ENCODE peak calls at places on chromosomes 3 and 15, in ten cellular contexts. J, X, R, B, E, N, Z, G, T and U are unnamed samples.

GRCh38 chr3:169812844-169813677 is at the start of the genes LRRC34 and LRRIQ4:
- DNase-seq in J (peak; percentile 61), X (no peak), R (peak; percentile 90), B (peak; percentile 79), E (peak; percentile 84), N (peak; percentile 35), Z (peak; percentile 74), G (peak; percentile 39), T (no peak), U (peak; percentile 58)

GRCh38 chr15:101099183-101099582 is 152.7 kb downstream of the CHSY1 start:
- DNase-seq in J (no peak), X (no peak), R (no peak), B (no peak), E (no peak), N (no peak), Z (no peak), G (no peak), T (no peak), U (no peak)

GRCh38 chr15:72786244-72786641 is 2.7 kb upstream of the ADPGK start:
- DNase-seq in J (no peak), X (no peak), R (no peak), B (no peak), E (no peak), N (no peak), Z (no peak), G (no peak), T (no peak), U (no peak)

GRCh38 chr3:154981201-154981600 is 98.9 kb upstream of the MME start:
- DNase-seq in J (no peak), X (no peak), R (no peak), B (no peak), E (no peak), N (no peak), Z (no peak), G (no peak), T (no peak), U (no peak)

GRCh38 chr15:64333516-64333915 is 22.5 kb downstream of the CSNK1G1 start:
- DNase-seq in J (no peak), X (no peak), R (no peak), B (no peak), E (no peak), N (no peak), Z (no peak), G (no peak), T (peak; percentile 17), U (no peak)

GRCh38 chr15:56524915-56525314 is 60.0 kb upstream of the MNS1 start:
- DNase-seq in J (no peak), X (no peak), R (no peak), B (no peak), E (no peak), N (no peak), Z (no peak), G (no peak), T (no peak), U (no peak)

GRCh38 chr3:156818890-156819289 is 7.3 kb upstream of the LEKR1 start:
- DNase-seq in J (no peak), X (no peak), R (no peak), B (no peak), E (no peak), N (no peak), Z (no peak), G (no peak), T (no peak), U (no peak)

GRCh38 chr15:32834156-32834555 is 116.4 kb downstream of the GREM1 start:
- DNase-seq in J (no peak), X (no peak), R (no peak), B (no peak), E (no peak), N (no peak), Z (no peak), G (no peak), T (peak; percentile 58), U (no peak)

GRCh38 chr3:182812123-182812522 is 18.8 kb downstream of the ATP11B start:
- DNase-seq in J (no peak), X (no peak), R (no peak), B (no peak), E (no peak), N (no peak), Z (no peak), G (no peak), T (peak; percentile 69), U (no peak)

GRCh38 chr3:140420621-140421357 is 257.1 kb upstream of the TRIM42 start:
- DNase-seq in J (no peak), X (no peak), R (no peak), B (no peak), E (no peak), N (no peak), Z (no peak), G (no peak), T (no peak), U (no peak)

GRCh38 chr3:120182613-120183524 is 88.6 kb upstream of the GSK3B start:
- DNase-seq in J (no peak), X (no peak), R (no peak), B (no peak), E (no peak), N (no peak), Z (no peak), G (no peak), T (peak; percentile 41), U (no peak)

GRCh38 chr3:169575381-169575780 is 88.1 kb downstream of the MECOM start:
- DNase-seq in J (no peak), X (no peak), R (peak; percentile 29), B (no peak), E (no peak), N (no peak), Z (no peak), G (no peak), T (no peak), U (no peak)

GRCh38 chr3:110066201-110066600 is 728.9 kb upstream of the DPPA4 start:
- DNase-seq in J (no peak), X (no peak), R (no peak), B (no peak), E (no peak), N (no peak), Z (no peak), G (no peak), T (no peak), U (no peak)

GRCh38 chr15:90205050-90205848 is 4.1 kb downstream of the SEMA4B start:
- DNase-seq in J (no peak), X (no peak), R (no peak), B (no peak), E (no peak), N (no peak), Z (no peak), G (no peak), T (no peak), U (no peak)

GRCh38 chr15:63522143-63522531 is 17.7 kb downstream of the USP3 start:
- DNase-seq in J (no peak), X (no peak), R (no peak), B (no peak), E (no peak), N (no peak), Z (no peak), G (no peak), T (no peak), U (no peak)

GRCh38 chr15:41983621-41984571 is 11.5 kb upstream of the EHD4 start:
- DNase-seq in J (no peak), X (no peak), R (no peak), B (no peak), E (no peak), N (no peak), Z (peak; percentile 5), G (no peak), T (no peak), U (no peak)

GRCh38 chr3:2958553-2958952 is 151.6 kb downstream of the IL5RA start:
- DNase-seq in J (no peak), X (no peak), R (no peak), B (no peak), E (no peak), N (no peak), Z (no peak), G (no peak), T (peak; percentile 8), U (no peak)

GRCh38 chr15:21267231-21267630 is 173.1 kb downstream of the POTEB3 start:
- DNase-seq in J (no peak), X (no peak), R (no peak), B (no peak), E (no peak), N (no peak), Z (no peak), G (no peak), T (no peak), U (no peak)

GRCh38 chr3:116835658-116836057 is 126.1 kb downstream of the TUSC7 start:
- DNase-seq in J (no peak), X (no peak), R (no peak), B (no peak), E (no peak), N (no peak), Z (no peak), G (no peak), T (no peak), U (no peak)

GRCh38 chr3:81033185-81033584 is 728.3 kb downstream of the GBE1 start:
- DNase-seq in J (no peak), X (no peak), R (no peak), B (no peak), E (no peak), N (no peak), Z (no peak), G (no peak), T (no peak), U (no peak)

GRCh38 chr15:35697549-35698299 is 151.8 kb upstream of the DPH6 start:
- DNase-seq in J (no peak), X (no peak), R (no peak), B (no peak), E (peak; percentile 29), N (no peak), Z (no peak), G (no peak), T (no peak), U (no peak)

GRCh38 chr3:135148431-135148830 is 353.4 kb downstream of the EPHB1 start:
- DNase-seq in J (no peak), X (no peak), R (no peak), B (no peak), E (no peak), N (no peak), Z (peak; percentile 60), G (no peak), T (no peak), U (no peak)

GRCh38 chr3:44942202-44942921 is 33.6 kb downstream of the ZDHHC3 start:
- DNase-seq in J (no peak), X (peak; percentile 24), R (no peak), B (no peak), E (no peak), N (no peak), Z (no peak), G (no peak), T (no peak), U (no peak)

GRCh38 chr3:126152931-126153694 is 27.3 kb downstream of the ALDH1L1 start:
- DNase-seq in J (no peak), X (no peak), R (no peak), B (no peak), E (no peak), N (no peak), Z (no peak), G (no peak), T (no peak), U (no peak)

GRCh38 chr3:52904552-52904951 is 7.2 kb upstream of the STIMATE start:
- DNase-seq in J (no peak), X (no peak), R (no peak), B (no peak), E (no peak), N (no peak), Z (no peak), G (no peak), T (no peak), U (no peak)

GRCh38 chr3:50378024-50378423 is 18.7 kb upstream of the TMEM115 start:
- DNase-seq in J (no peak), X (no peak), R (no peak), B (no peak), E (no peak), N (no peak), Z (no peak), G (no peak), T (no peak), U (no peak)

GRCh38 chr3:140848675-140849074 is 93.0 kb upstream of the SLC25A36 start:
- DNase-seq in J (no peak), X (no peak), R (no peak), B (no peak), E (no peak), N (no peak), Z (no peak), G (no peak), T (peak; percentile 6), U (no peak)

GRCh38 chr3:57556459-57557087 is 499 bp downstream of the PDE12 start:
- DNase-seq in J (no peak), X (no peak), R (peak; percentile 41), B (peak; percentile 27), E (peak; percentile 41), N (no peak), Z (no peak), G (peak; percentile 7), T (peak; percentile 41), U (peak; percentile 28)